ENCODE peak calls at places on chromosomes 16 and 17, in six cellular contexts. S is right atrium auricular region, W is endothelial cell, E is lung, T is thoracic aorta, J is H9. K is an unnamed sample.

GRCh38 chr17:50209133-50209471 is 7.7 kb upstream of the COL1A1 start:
- DNase-seq in S (no peak), W (no peak), E (no peak), T (no peak), J (no peak), K (no peak)

GRCh38 chr17:77098884-77099545 is 41.8 kb upstream of the SEC14L1 start:
- DNase-seq in S (peak), W (no peak), E (peak), T (no peak), J (no peak), K (no peak)

GRCh38 chr17:1474402-1475189 is 17.9 kb downstream of the MYO1C start:
- DNase-seq in S (no peak), W (no peak), E (no peak), T (no peak), J (no peak), K (no peak)

GRCh38 chr17:236641-237405 is 55.4 kb upstream of the DOC2B start:
- DNase-seq in S (no peak), W (no peak), E (no peak), T (no peak), J (no peak), K (no peak)

GRCh38 chr17:58513391-58513912 is 986 bp downstream of the MTMR4 start:
- DNase-seq in S (no peak), W (no peak), E (no peak), T (no peak), J (no peak), K (no peak)

GRCh38 chr17:78412403-78412802 is 34.0 kb downstream of the PGS1 start:
- DNase-seq in S (no peak), W (no peak), E (no peak), T (no peak), J (no peak), K (no peak)

GRCh38 chr17:82231562-82232321 is 2.9 kb downstream of the SLC16A3 start:
- DNase-seq in S (peak), W (peak), E (peak), T (no peak), J (peak), K (no peak)

GRCh38 chr17:70804161-70804560 is 634.8 kb downstream of the KCNJ2 start:
- DNase-seq in S (no peak), W (no peak), E (no peak), T (no peak), J (no peak), K (no peak)

GRCh38 chr16:57686577-57686976 is 8.0 kb upstream of the DRC7 start:
- DNase-seq in S (no peak), W (no peak), E (no peak), T (no peak), J (no peak), K (no peak)

GRCh38 chr16:11181889-11182279 is 74.1 kb downstream of the SOCS1 start:
- DNase-seq in S (peak), W (no peak), E (no peak), T (no peak), J (no peak), K (no peak)

GRCh38 chr17:4045477-4045876 is 81.2 kb upstream of the ATP2A3 start:
- DNase-seq in S (no peak), W (no peak), E (no peak), T (no peak), J (no peak), K (no peak)

GRCh38 chr17:15342460-15342859 is 1.1 kb upstream of the TEKT3 start:
- DNase-seq in S (no peak), W (no peak), E (no peak), T (no peak), J (no peak), K (no peak)

GRCh38 chr17:10875984-10876555 is 38.2 kb upstream of the PIRT start:
- DNase-seq in S (no peak), W (peak), E (peak), T (no peak), J (peak), K (peak)

GRCh38 chr16:21701271-21701670 is 37.5 kb downstream of the OTOA start:
- DNase-seq in S (no peak), W (no peak), E (no peak), T (no peak), J (no peak), K (no peak)

GRCh38 chr17:59762022-59762825 is 54.8 kb downstream of the VMP1 start:
- DNase-seq in S (no peak), W (no peak), E (no peak), T (no peak), J (no peak), K (no peak)

GRCh38 chr17:40560592-40561293 is 4.5 kb downstream of the CCR7 start:
- DNase-seq in S (no peak), W (no peak), E (no peak), T (no peak), J (no peak), K (peak)

GRCh38 chr17:67467500-67468481 is 90.7 kb downstream of the PITPNC1 start:
- DNase-seq in S (no peak), W (no peak), E (no peak), T (no peak), J (no peak), K (no peak)

GRCh38 chr17:79146562-79146961 is 71.9 kb downstream of the ENGASE start:
- DNase-seq in S (no peak), W (no peak), E (no peak), T (no peak), J (no peak), K (no peak)

GRCh38 chr17:50841949-50842354 is 6.6 kb downstream of the WFIKKN2 start:
- DNase-seq in S (peak), W (peak), E (peak), T (no peak), J (peak), K (no peak)

GRCh38 chr16:55003306-55003705 is 72.6 kb downstream of the IRX5 start:
- DNase-seq in S (no peak), W (no peak), E (no peak), T (no peak), J (no peak), K (no peak)

GRCh38 chr16:57889960-57890751 is 80.8 kb downstream of the CNGB1 start:
- DNase-seq in S (no peak), W (no peak), E (no peak), T (no peak), J (no peak), K (no peak)

GRCh38 chr16:2462031-2462866 is 2.3 kb downstream of the TEDC2 start:
- DNase-seq in S (no peak), W (no peak), E (no peak), T (no peak), J (no peak), K (no peak)

GRCh38 chr17:19897108-19897854 is 29.5 kb upstream of the ULK2 start:
- DNase-seq in S (no peak), W (no peak), E (peak), T (no peak), J (no peak), K (no peak)

GRCh38 chr17:78961571-78961970 is 18.2 kb downstream of the LGALS3BP start:
- DNase-seq in S (no peak), W (no peak), E (no peak), T (no peak), J (peak), K (no peak)

GRCh38 chr16:67652578-67653130 is 7.4 kb downstream of the ACD start:
- DNase-seq in S (no peak), W (no peak), E (no peak), T (no peak), J (peak), K (no peak)

GRCh38 chr17:15958484-15958854 is 13.5 kb downstream of the ADORA2B start:
- DNase-seq in S (no peak), W (no peak), E (no peak), T (no peak), J (no peak), K (no peak)

GRCh38 chr17:44829558-44830358 is at the start of gene GJC1:
- DNase-seq in S (no peak), W (peak), E (no peak), T (no peak), J (peak), K (peak)

GRCh38 chr16:55760665-55761035 is 72.2 kb downstream of the CES1 start:
- DNase-seq in S (no peak), W (peak), E (peak), T (no peak), J (no peak), K (no peak)

GRCh38 chr17:57582881-57583756 is 162.0 kb downstream of the CCDC182 start:
- DNase-seq in S (no peak), W (no peak), E (no peak), T (no peak), J (no peak), K (no peak)

GRCh38 chr16:83345846-83346245 is 461.9 kb upstream of the HSBP1 start:
- DNase-seq in S (no peak), W (no peak), E (no peak), T (no peak), J (no peak), K (no peak)

GRCh38 chr16:55835578-55835977 is 2.7 kb upstream of the CES1 start:
- DNase-seq in S (peak), W (no peak), E (peak), T (no peak), J (no peak), K (no peak)

GRCh38 chr17:78789663-78790181 is 7.6 kb upstream of the CYTH1 start:
- DNase-seq in S (peak), W (no peak), E (peak), T (no peak), J (no peak), K (no peak)

GRCh38 chr16:4319454-4319853 is 3.6 kb downstream of the GLIS2 start:
- DNase-seq in S (no peak), W (no peak), E (no peak), T (no peak), J (no peak), K (no peak)

GRCh38 chr16:17529982-17530760 is 59.4 kb upstream of the XYLT1 start:
- DNase-seq in S (no peak), W (no peak), E (no peak), T (no peak), J (no peak), K (no peak)

GRCh38 chr17:41959336-41960095 is 7.1 kb upstream of the CNP start:
- DNase-seq in S (no peak), W (peak), E (no peak), T (no peak), J (peak), K (no peak)

GRCh38 chr16:79362312-79362970 is 238.1 kb downstream of the MAF start:
- DNase-seq in S (no peak), W (no peak), E (no peak), T (no peak), J (no peak), K (no peak)

GRCh38 chr17:32281011-32281451 is 15.4 kb downstream of the RHBDL3 start:
- DNase-seq in S (no peak), W (no peak), E (peak), T (no peak), J (no peak), K (no peak)

DNA sequence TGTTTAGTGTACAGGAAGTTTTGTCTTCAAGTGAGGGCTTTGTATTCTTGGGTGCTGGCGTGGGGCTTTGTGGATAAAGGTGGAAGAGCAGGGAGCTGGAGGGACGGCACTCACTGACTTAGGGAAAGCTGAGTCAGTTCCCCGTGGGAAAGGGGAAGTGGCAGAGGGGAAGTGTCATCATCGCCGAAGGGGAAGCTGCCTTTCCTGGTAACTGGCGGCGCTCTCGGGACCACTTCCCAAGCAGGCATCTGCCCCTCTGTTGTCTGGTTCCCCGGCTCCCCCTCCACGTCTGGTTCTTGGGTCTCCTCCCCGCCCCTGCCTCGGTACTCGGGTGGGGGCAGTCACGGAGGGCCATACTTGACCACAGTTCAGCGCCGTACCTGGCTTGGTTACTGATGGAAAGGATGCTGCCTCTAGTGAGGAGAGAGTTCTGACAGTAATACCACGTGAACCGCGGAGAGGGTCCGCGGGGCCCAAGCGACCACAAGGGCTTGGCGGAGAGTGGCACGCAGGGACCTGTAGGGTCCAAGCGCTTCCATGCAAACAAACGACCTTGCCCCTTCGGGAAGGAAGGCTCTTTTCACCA is 9.0 kb downstream of the KDM6B start:
- DNase-seq in S (peak), W (peak), E (peak), T (no peak), J (peak), K (no peak)
- TF ChIP-seq CTCF in S (no peak), W (no peak), E (no peak), T (no peak), J (no peak), K (no peak)

GRCh38 chr17:8288336-8289102 is at the start of gene RANGRF:
- DNase-seq in S (peak), W (peak), E (peak), T (peak), J (peak), K (peak)
- TF ChIP-seq CTCF in S (no peak), W (no peak), E (no peak), T (no peak), J (peak), K (no peak)

GRCh38 chr17:7887482-7888183 is 956 bp upstream of the CHD3 start:
- DNase-seq in S (peak), W (peak), E (peak), T (peak), J (peak), K (peak)
- TF ChIP-seq CTCF in S (no peak), W (no peak), E (no peak), T (no peak), J (no peak), K (no peak)

GRCh38 chr17:73641779-73642580 is 2.3 kb downstream of the SDK2 start:
- DNase-seq in S (no peak), W (no peak), E (no peak), T (no peak), J (no peak), K (no peak)

GRCh38 chr17:73644145-73645049 is at the start of gene SDK2:
- DNase-seq in S (no peak), W (peak), E (no peak), T (no peak), J (no peak), K (no peak)

GRCh38 chr17:73642659-73643011 is 1.6 kb downstream of the SDK2 start:
- DNase-seq in S (no peak), W (no peak), E (no peak), T (no peak), J (no peak), K (no peak)

GRCh38 chr17:73643846-73644144 is 450 bp downstream of the SDK2 start:
- DNase-seq in S (no peak), W (no peak), E (no peak), T (no peak), J (no peak), K (no peak)

DNA sequence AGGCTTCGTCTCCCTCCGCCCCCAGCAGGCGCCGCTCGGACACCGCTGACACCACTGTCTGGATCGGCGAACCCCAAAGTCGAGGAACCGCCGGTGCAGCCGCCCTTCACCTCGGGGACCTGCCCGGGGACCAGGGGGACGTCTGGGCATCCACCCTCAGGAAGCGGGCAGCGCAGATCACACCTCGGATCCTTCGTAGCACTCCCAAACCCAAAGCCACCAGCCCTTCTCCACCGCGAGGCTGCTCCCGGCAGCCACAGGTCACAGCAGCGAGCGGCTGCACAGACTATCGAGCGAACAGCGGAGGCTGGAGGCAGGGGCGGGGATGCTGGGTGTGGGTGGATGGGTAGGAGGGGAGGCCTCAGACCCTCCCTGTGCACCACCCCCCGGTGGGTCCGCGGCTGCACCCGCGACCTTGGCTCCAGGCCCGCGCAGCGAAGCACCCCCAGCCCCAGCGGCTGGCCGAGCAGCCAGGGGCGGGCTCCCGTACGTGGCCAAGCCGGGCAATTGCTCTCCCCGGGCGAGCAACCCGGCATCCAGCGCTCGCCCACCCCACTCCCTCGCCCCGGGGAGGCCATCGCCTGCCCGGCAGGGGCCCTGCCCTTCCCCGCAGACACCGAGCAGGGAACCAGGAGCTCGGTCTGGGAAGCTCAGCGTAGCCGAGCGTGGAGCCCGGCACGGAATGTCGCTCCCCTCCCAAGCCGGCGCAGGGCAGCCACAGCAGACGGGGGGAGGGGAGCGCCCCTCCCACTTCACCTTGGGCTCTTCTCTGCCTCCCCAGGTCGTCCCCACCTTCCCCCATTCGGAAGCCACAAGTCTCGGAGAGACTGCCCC is 1.0 kb downstream of the SDK2 start:
- DNase-seq in S (no peak), W (peak), E (no peak), T (no peak), J (peak), K (no peak)
- TF ChIP-seq CTCF in S (no peak), W (no peak), E (no peak), T (peak), J (peak), K (peak)

GRCh38 chr17:48150602-48151001 is 43.0 kb downstream of the SNX11 start:
- DNase-seq in S (no peak), W (no peak), E (no peak), T (no peak), J (no peak), K (no peak)

GRCh38 chr17:48144976-48145798 is 37.6 kb downstream of the SNX11 start:
- DNase-seq in S (no peak), W (no peak), E (no peak), T (no peak), J (no peak), K (no peak)

GRCh38 chr17:48150107-48150463 is 42.5 kb downstream of the SNX11 start:
- DNase-seq in S (no peak), W (no peak), E (no peak), T (no peak), J (no peak), K (no peak)

GRCh38 chr17:48149174-48150106 is 41.9 kb downstream of the SNX11 start:
- DNase-seq in S (no peak), W (peak), E (no peak), T (no peak), J (peak), K (no peak)

GRCh38 chr17:48148029-48148759 is 40.6 kb downstream of the SNX11 start:
- DNase-seq in S (no peak), W (no peak), E (no peak), T (no peak), J (no peak), K (no peak)
- TF ChIP-seq CTCF in S (no peak), W (no peak), E (no peak), T (no peak), J (no peak), K (no peak)

DNA sequence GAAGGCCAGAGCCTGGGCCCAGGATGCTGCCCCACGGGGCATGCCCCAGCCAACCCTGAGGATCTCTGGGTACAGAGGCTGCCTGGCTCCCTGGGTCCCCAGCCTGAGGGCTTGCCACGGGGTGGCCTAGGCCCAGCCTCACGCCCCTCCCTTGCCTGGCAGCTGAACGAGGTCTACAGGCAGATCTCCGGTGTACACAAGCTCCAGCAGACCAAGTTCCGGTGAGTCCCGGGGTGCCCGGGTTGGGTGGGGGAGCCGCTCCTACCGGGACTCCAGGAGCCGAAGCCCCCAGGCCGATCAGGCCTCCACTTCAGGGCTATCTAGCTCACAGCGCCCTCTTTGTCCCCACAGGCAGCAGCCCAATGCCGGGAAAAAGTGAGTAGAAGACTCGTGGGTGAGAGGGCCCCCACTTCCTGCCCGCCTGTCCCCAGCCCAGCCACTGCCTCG is 19.4 kb downstream of the ITGB4 start:
- DNase-seq in S (no peak), W (no peak), E (no peak), T (no peak), J (no peak), K (peak)
- TF ChIP-seq CTCF in S (no peak), W (no peak), E (no peak), T (no peak), J (peak), K (no peak)